ENCODE peak calls at places on chromosomes 11 and 22, in ten cellular contexts. One of them, this sample, is unnamed.
A peak's percentile ranks its signal among the peaks of the same experiment; 100 is the strongest.

GRCh38 chr11:117020873-117021564 is 77.2 kb downstream of the SIK3 start:
- DNase-seq in psoas muscle: no peak
- DNase-seq in PC-9: no peak
- DNase-seq in astrocyte of the cerebellum: no peak
- DNase-seq in choroid plexus epithelial cell: no peak
- DNase-seq in neuronal stem cell: no peak
- DNase-seq in left ventricle myocardium inferior: no peak
- DNase-seq in effector memory CD4-positive, alpha-beta T cell: no peak
- DNase-seq in IMR-90: no peak
- DNase-seq in A549: no peak
- DNase-seq in this sample: no peak

GRCh38 chr11:133153031-133153430 is 379.3 kb downstream of the OPCML start:
- DNase-seq in psoas muscle: no peak
- DNase-seq in PC-9: no peak
- DNase-seq in astrocyte of the cerebellum: no peak
- DNase-seq in choroid plexus epithelial cell: no peak
- DNase-seq in neuronal stem cell: no peak
- DNase-seq in left ventricle myocardium inferior: no peak
- DNase-seq in effector memory CD4-positive, alpha-beta T cell: no peak
- DNase-seq in IMR-90: no peak
- DNase-seq in A549: no peak
- DNase-seq in this sample: no peak

GRCh38 chr22:45096256-45096907 is 67.3 kb upstream of the NUP50 start:
- DNase-seq in psoas muscle: no peak
- DNase-seq in PC-9: peak; percentile 67
- DNase-seq in astrocyte of the cerebellum: peak; percentile 35
- DNase-seq in choroid plexus epithelial cell: peak; percentile 70
- DNase-seq in neuronal stem cell: peak; percentile 50
- DNase-seq in left ventricle myocardium inferior: no peak
- DNase-seq in effector memory CD4-positive, alpha-beta T cell: no peak
- DNase-seq in IMR-90: peak; percentile 58
- DNase-seq in A549: peak; percentile 60
- DNase-seq in this sample: peak; percentile 66

GRCh38 chr11:12410006-12410728 is 32.8 kb downstream of the PARVA start:
- DNase-seq in psoas muscle: no peak
- DNase-seq in PC-9: no peak
- DNase-seq in astrocyte of the cerebellum: no peak
- DNase-seq in choroid plexus epithelial cell: peak; percentile 60
- DNase-seq in neuronal stem cell: no peak
- DNase-seq in left ventricle myocardium inferior: no peak
- DNase-seq in effector memory CD4-positive, alpha-beta T cell: no peak
- DNase-seq in IMR-90: peak; percentile 51
- DNase-seq in A549: peak; percentile 37
- DNase-seq in this sample: peak; percentile 82

GRCh38 chr11:69640995-69641581 is at the start of gene CCND1:
- DNase-seq in psoas muscle: peak; percentile 72
- DNase-seq in PC-9: peak; percentile 82
- DNase-seq in astrocyte of the cerebellum: peak; percentile 87
- DNase-seq in choroid plexus epithelial cell: peak; percentile 96
- DNase-seq in neuronal stem cell: peak; percentile 88
- DNase-seq in left ventricle myocardium inferior: peak; percentile 76
- DNase-seq in effector memory CD4-positive, alpha-beta T cell: no peak
- DNase-seq in IMR-90: peak; percentile 94
- DNase-seq in A549: peak; percentile 95
- DNase-seq in this sample: peak; percentile 91

GRCh38 chr11:120807414-120808150 is 216.3 kb upstream of the TBCEL start:
- DNase-seq in psoas muscle: no peak
- DNase-seq in PC-9: peak; percentile 18
- DNase-seq in astrocyte of the cerebellum: peak; percentile 88
- DNase-seq in choroid plexus epithelial cell: peak; percentile 97
- DNase-seq in neuronal stem cell: peak; percentile 24
- DNase-seq in left ventricle myocardium inferior: no peak
- DNase-seq in effector memory CD4-positive, alpha-beta T cell: no peak
- DNase-seq in IMR-90: peak; percentile 95
- DNase-seq in A549: peak; percentile 71
- DNase-seq in this sample: peak; percentile 44

GRCh38 chr11:116829525-116830183 is at the start of gene APOC3:
- DNase-seq in psoas muscle: no peak
- DNase-seq in PC-9: no peak
- DNase-seq in astrocyte of the cerebellum: no peak
- DNase-seq in choroid plexus epithelial cell: peak; percentile 41
- DNase-seq in neuronal stem cell: no peak
- DNase-seq in left ventricle myocardium inferior: no peak
- DNase-seq in effector memory CD4-positive, alpha-beta T cell: no peak
- DNase-seq in IMR-90: peak; percentile 37
- DNase-seq in A549: no peak
- DNase-seq in this sample: peak; percentile 20

GRCh38 chr11:59574467-59574866 is 41.1 kb downstream of the OSBP start:
- DNase-seq in psoas muscle: no peak
- DNase-seq in PC-9: no peak
- DNase-seq in astrocyte of the cerebellum: no peak
- DNase-seq in choroid plexus epithelial cell: no peak
- DNase-seq in neuronal stem cell: no peak
- DNase-seq in left ventricle myocardium inferior: no peak
- DNase-seq in effector memory CD4-positive, alpha-beta T cell: no peak
- DNase-seq in IMR-90: peak; percentile 52
- DNase-seq in A549: no peak
- DNase-seq in this sample: peak; percentile 92

GRCh38 chr22:45508814-45509213 is 6.1 kb downstream of the FBLN1 start:
- DNase-seq in psoas muscle: no peak
- DNase-seq in PC-9: no peak
- DNase-seq in astrocyte of the cerebellum: no peak
- DNase-seq in choroid plexus epithelial cell: no peak
- DNase-seq in neuronal stem cell: no peak
- DNase-seq in left ventricle myocardium inferior: no peak
- DNase-seq in effector memory CD4-positive, alpha-beta T cell: no peak
- DNase-seq in IMR-90: no peak
- DNase-seq in A549: no peak
- DNase-seq in this sample: no peak

GRCh38 chr11:1448882-1449281 is 37.7 kb downstream of the MOB2 start:
- DNase-seq in psoas muscle: no peak
- DNase-seq in PC-9: no peak
- DNase-seq in astrocyte of the cerebellum: no peak
- DNase-seq in choroid plexus epithelial cell: no peak
- DNase-seq in neuronal stem cell: no peak
- DNase-seq in left ventricle myocardium inferior: no peak
- DNase-seq in effector memory CD4-positive, alpha-beta T cell: no peak
- DNase-seq in IMR-90: no peak
- DNase-seq in A549: no peak
- DNase-seq in this sample: no peak
- H3K4me3 ChIP-seq in psoas muscle: no peak overlapping the region
- H3K4me3 ChIP-seq in PC-9: no peak overlapping the region
- H3K4me3 ChIP-seq in astrocyte of the cerebellum: no peak overlapping the region
- H3K4me3 ChIP-seq in choroid plexus epithelial cell: no peak overlapping the region
- H3K4me3 ChIP-seq in neuronal stem cell: no peak overlapping the region
- H3K4me3 ChIP-seq in left ventricle myocardium inferior: no peak overlapping the region
- H3K4me3 ChIP-seq in effector memory CD4-positive, alpha-beta T cell: no peak overlapping the region
- H3K4me3 ChIP-seq in IMR-90: no peak overlapping the region
- H3K4me3 ChIP-seq in A549: no peak overlapping the region
- H3K4me3 ChIP-seq in this sample: no peak overlapping the region

GRCh38 chr11:67355023-67355793 is 1.9 kb upstream of the POLD4 start:
- DNase-seq in psoas muscle: peak; percentile 54
- DNase-seq in PC-9: peak; percentile 60
- DNase-seq in astrocyte of the cerebellum: no peak
- DNase-seq in choroid plexus epithelial cell: no peak
- DNase-seq in neuronal stem cell: no peak
- DNase-seq in left ventricle myocardium inferior: no peak
- DNase-seq in effector memory CD4-positive, alpha-beta T cell: no peak
- DNase-seq in IMR-90: no peak
- DNase-seq in A549: peak; percentile 40
- DNase-seq in this sample: no peak
- H3K4me3 ChIP-seq in psoas muscle: peak overlapping the region; percentile 81
- H3K4me3 ChIP-seq in PC-9: peak overlapping the region; percentile 38
- H3K4me3 ChIP-seq in astrocyte of the cerebellum: no peak overlapping the region
- H3K4me3 ChIP-seq in choroid plexus epithelial cell: no peak overlapping the region
- H3K4me3 ChIP-seq in neuronal stem cell: peak overlapping the region; percentile 7
- H3K4me3 ChIP-seq in left ventricle myocardium inferior: peak overlapping the region; percentile 21
- H3K4me3 ChIP-seq in effector memory CD4-positive, alpha-beta T cell: no peak overlapping the region
- H3K4me3 ChIP-seq in IMR-90: no peak overlapping the region
- H3K4me3 ChIP-seq in A549: peak overlapping the region; percentile 21
- H3K4me3 ChIP-seq in this sample: peak overlapping the region; percentile 1

GRCh38 chr11:70785372-70785771 is 387.0 kb downstream of the CTTN start:
- DNase-seq in psoas muscle: no peak
- DNase-seq in PC-9: no peak
- DNase-seq in astrocyte of the cerebellum: no peak
- DNase-seq in choroid plexus epithelial cell: no peak
- DNase-seq in neuronal stem cell: no peak
- DNase-seq in left ventricle myocardium inferior: no peak
- DNase-seq in effector memory CD4-positive, alpha-beta T cell: no peak
- DNase-seq in IMR-90: no peak
- DNase-seq in A549: no peak
- DNase-seq in this sample: no peak

GRCh38 chr11:70783356-70783755 is 385.0 kb downstream of the CTTN start:
- DNase-seq in psoas muscle: no peak
- DNase-seq in PC-9: no peak
- DNase-seq in astrocyte of the cerebellum: no peak
- DNase-seq in choroid plexus epithelial cell: no peak
- DNase-seq in neuronal stem cell: no peak
- DNase-seq in left ventricle myocardium inferior: no peak
- DNase-seq in effector memory CD4-positive, alpha-beta T cell: no peak
- DNase-seq in IMR-90: peak; percentile 4
- DNase-seq in A549: no peak
- DNase-seq in this sample: no peak

GRCh38 chr11:70782401-70782913 is 384.1 kb downstream of the CTTN start:
- DNase-seq in psoas muscle: no peak
- DNase-seq in PC-9: no peak
- DNase-seq in astrocyte of the cerebellum: no peak
- DNase-seq in choroid plexus epithelial cell: no peak
- DNase-seq in neuronal stem cell: no peak
- DNase-seq in left ventricle myocardium inferior: no peak
- DNase-seq in effector memory CD4-positive, alpha-beta T cell: no peak
- DNase-seq in IMR-90: no peak
- DNase-seq in A549: no peak
- DNase-seq in this sample: no peak

GRCh38 chr11:70786021-70786665 is 387.8 kb downstream of the CTTN start:
- DNase-seq in psoas muscle: no peak
- DNase-seq in PC-9: no peak
- DNase-seq in astrocyte of the cerebellum: no peak
- DNase-seq in choroid plexus epithelial cell: no peak
- DNase-seq in neuronal stem cell: no peak
- DNase-seq in left ventricle myocardium inferior: no peak
- DNase-seq in effector memory CD4-positive, alpha-beta T cell: no peak
- DNase-seq in IMR-90: no peak
- DNase-seq in A549: no peak
- DNase-seq in this sample: no peak

GRCh38 chr11:70783821-70784220 is 385.5 kb downstream of the CTTN start:
- DNase-seq in psoas muscle: no peak
- DNase-seq in PC-9: no peak
- DNase-seq in astrocyte of the cerebellum: no peak
- DNase-seq in choroid plexus epithelial cell: no peak
- DNase-seq in neuronal stem cell: no peak
- DNase-seq in left ventricle myocardium inferior: no peak
- DNase-seq in effector memory CD4-positive, alpha-beta T cell: no peak
- DNase-seq in IMR-90: no peak
- DNase-seq in A549: no peak
- DNase-seq in this sample: no peak
- H3K4me3 ChIP-seq in psoas muscle: no peak overlapping the region
- H3K4me3 ChIP-seq in PC-9: no peak overlapping the region
- H3K4me3 ChIP-seq in astrocyte of the cerebellum: no peak overlapping the region
- H3K4me3 ChIP-seq in choroid plexus epithelial cell: no peak overlapping the region
- H3K4me3 ChIP-seq in neuronal stem cell: no peak overlapping the region
- H3K4me3 ChIP-seq in left ventricle myocardium inferior: no peak overlapping the region
- H3K4me3 ChIP-seq in effector memory CD4-positive, alpha-beta T cell: no peak overlapping the region
- H3K4me3 ChIP-seq in IMR-90: no peak overlapping the region
- H3K4me3 ChIP-seq in A549: no peak overlapping the region
- H3K4me3 ChIP-seq in this sample: no peak overlapping the region

GRCh38 chr11:125110996-125111340 is 458 bp downstream of the TMEM218 start:
- DNase-seq in psoas muscle: no peak
- DNase-seq in PC-9: no peak
- DNase-seq in astrocyte of the cerebellum: no peak
- DNase-seq in choroid plexus epithelial cell: peak; percentile 23
- DNase-seq in neuronal stem cell: no peak
- DNase-seq in left ventricle myocardium inferior: no peak
- DNase-seq in effector memory CD4-positive, alpha-beta T cell: no peak
- DNase-seq in IMR-90: no peak
- DNase-seq in A549: peak; percentile 5
- DNase-seq in this sample: no peak

GRCh38 chr11:125110506-125110905 is 920 bp downstream of the TMEM218 start:
- DNase-seq in psoas muscle: no peak
- DNase-seq in PC-9: no peak
- DNase-seq in astrocyte of the cerebellum: no peak
- DNase-seq in choroid plexus epithelial cell: peak; percentile 23
- DNase-seq in neuronal stem cell: no peak
- DNase-seq in left ventricle myocardium inferior: no peak
- DNase-seq in effector memory CD4-positive, alpha-beta T cell: no peak
- DNase-seq in IMR-90: no peak
- DNase-seq in A549: no peak
- DNase-seq in this sample: no peak

GRCh38 chr11:125114518-125114917 is 3.1 kb upstream of the TMEM218 start:
- DNase-seq in psoas muscle: no peak
- DNase-seq in PC-9: no peak
- DNase-seq in astrocyte of the cerebellum: no peak
- DNase-seq in choroid plexus epithelial cell: no peak
- DNase-seq in neuronal stem cell: no peak
- DNase-seq in left ventricle myocardium inferior: no peak
- DNase-seq in effector memory CD4-positive, alpha-beta T cell: no peak
- DNase-seq in IMR-90: no peak
- DNase-seq in A549: peak; percentile 35
- DNase-seq in this sample: no peak

GRCh38 chr11:125112235-125112604 is 794 bp upstream of the TMEM218 start:
- DNase-seq in psoas muscle: no peak
- DNase-seq in PC-9: no peak
- DNase-seq in astrocyte of the cerebellum: no peak
- DNase-seq in choroid plexus epithelial cell: no peak
- DNase-seq in neuronal stem cell: no peak
- DNase-seq in left ventricle myocardium inferior: no peak
- DNase-seq in effector memory CD4-positive, alpha-beta T cell: no peak
- DNase-seq in IMR-90: no peak
- DNase-seq in A549: no peak
- DNase-seq in this sample: no peak

DNA sequence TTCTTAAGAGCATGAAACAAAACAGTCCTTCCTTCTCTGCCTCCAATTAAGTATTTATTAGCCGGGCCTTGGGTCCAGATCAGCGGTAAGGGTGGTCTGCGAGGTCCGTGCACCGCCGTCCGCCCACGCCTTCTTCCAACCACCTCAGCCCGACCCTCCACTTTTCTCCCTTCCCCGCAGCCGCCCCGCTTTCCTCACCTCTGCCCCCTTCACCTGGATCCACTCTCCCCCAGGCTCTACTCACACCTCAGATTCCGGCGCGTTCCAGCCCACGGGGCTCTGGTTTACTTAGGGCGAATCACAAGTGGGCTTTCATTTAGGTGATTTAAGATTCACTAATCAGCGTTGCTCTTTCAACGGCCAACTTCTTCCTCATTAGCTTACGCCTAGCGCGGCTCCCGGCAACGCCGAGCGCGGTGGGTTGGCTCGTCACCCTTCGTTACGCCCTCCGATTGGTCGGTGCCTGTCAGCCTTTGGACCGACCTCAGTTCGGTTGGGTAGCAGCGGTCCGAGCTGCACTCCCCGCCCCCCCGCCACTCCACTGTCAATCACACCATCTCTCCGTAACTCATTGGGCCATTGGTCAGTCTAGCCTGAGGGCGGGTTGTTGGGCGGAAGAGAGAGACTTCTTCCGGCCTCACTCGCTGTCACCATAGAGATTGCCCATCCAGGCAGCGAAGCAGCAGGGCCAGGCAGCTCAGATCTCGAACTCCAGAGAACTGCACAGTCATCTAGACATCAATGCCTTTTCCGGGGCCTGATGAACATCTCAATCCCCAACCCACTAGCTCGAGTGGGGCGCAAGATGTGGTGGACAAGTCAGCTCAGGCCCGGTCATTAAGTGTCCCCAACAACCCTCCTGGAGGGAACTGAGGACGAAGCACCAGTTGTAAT is at the start of gene TMEM218:
- DNase-seq in psoas muscle: peak; percentile 100
- DNase-seq in PC-9: peak; percentile 95
- DNase-seq in astrocyte of the cerebellum: peak; percentile 98
- DNase-seq in choroid plexus epithelial cell: peak; percentile 100
- DNase-seq in neuronal stem cell: peak; percentile 99
- DNase-seq in left ventricle myocardium inferior: peak; percentile 100
- DNase-seq in effector memory CD4-positive, alpha-beta T cell: peak; percentile 94
- DNase-seq in IMR-90: peak; percentile 99
- DNase-seq in A549: peak; percentile 98
- DNase-seq in this sample: peak; percentile 99
- H3K4me3 ChIP-seq in psoas muscle: peak within 1 kb of the TSS; percentile 91
- H3K4me3 ChIP-seq in PC-9: peak within 1 kb of the TSS; percentile 89
- H3K4me3 ChIP-seq in astrocyte of the cerebellum: peak within 1 kb of the TSS; percentile 64
- H3K4me3 ChIP-seq in choroid plexus epithelial cell: peak within 1 kb of the TSS; percentile 87
- H3K4me3 ChIP-seq in neuronal stem cell: peak within 1 kb of the TSS; percentile 89
- H3K4me3 ChIP-seq in left ventricle myocardium inferior: peak within 1 kb of the TSS; percentile 83
- H3K4me3 ChIP-seq in effector memory CD4-positive, alpha-beta T cell: peak within 1 kb of the TSS; percentile 77
- H3K4me3 ChIP-seq in IMR-90: peak within 1 kb of the TSS; percentile 73
- H3K4me3 ChIP-seq in A549: peak within 1 kb of the TSS; percentile 63
- H3K4me3 ChIP-seq in this sample: peak within 1 kb of the TSS; percentile 75